ENCODE peak calls at places on chromosomes 5 and 9, in four cellular contexts. L, N, Z and S are unnamed samples.

GRCh38 chr5:28557114-28557513 is 1518.7 kb upstream of the CDH9 start:
- DNase-seq in L (no peak), Z (no peak), N (no peak), S (no peak)

GRCh38 chr9:101578378-101578777 is 16.4 kb downstream of the PPP3R2 start:
- DNase-seq in N (no peak), L (no peak), Z (no peak), S (no peak)

GRCh38 chr9:97563458-97564135 is 62.1 kb downstream of the TMOD1 start:
- DNase-seq in Z (no peak), N (no peak), L (no peak), S (no peak)

GRCh38 chr5:141186897-141187512 is at the start of gene PCDHB9:
- DNase-seq in L (no peak), N (no peak), Z (no peak), S (no peak)

GRCh38 chr9:16202913-16203734 is 650.3 kb downstream of the CCDC171 start:
- DNase-seq in Z (no peak), N (peak), L (no peak), S (no peak)

GRCh38 chr5:93162201-93162654 is 418.8 kb downstream of the NR2F1-AS1 start:
- DNase-seq in Z (no peak), L (no peak), N (peak), S (no peak)

GRCh38 chr9:133876144-133876543 is 116.0 kb downstream of the VAV2 start:
- DNase-seq in N (no peak), L (no peak), Z (no peak), S (no peak)

GRCh38 chr5:78829811-78830499 is 155.2 kb downstream of the ARSB start:
- DNase-seq in L (no peak), N (no peak), Z (peak), S (no peak)

GRCh38 chr9:95422650-95423049 is 94.1 kb downstream of the PTCH1 start:
- DNase-seq in Z (no peak), N (no peak), L (no peak), S (no peak)

GRCh38 chr5:143274952-143275351 is 128.5 kb downstream of the NR3C1 start:
- DNase-seq in N (no peak), L (no peak), Z (no peak), S (no peak)

GRCh38 chr9:35673998-35674361 is 252 bp downstream of the CA9 start:
- DNase-seq in L (no peak), Z (no peak), N (no peak), S (no peak)

GRCh38 chr5:181131514-181131913 is 545 bp upstream of the OR2V1 start:
- DNase-seq in N (no peak), L (no peak), Z (no peak), S (no peak)

GRCh38 chr5:55856511-55857246 is 5.5 kb downstream of the IL31RA start:
- DNase-seq in Z (no peak), N (no peak), L (no peak), S (no peak)

GRCh38 chr9:89887286-89887685 is 282.5 kb downstream of the GADD45G start:
- DNase-seq in L (no peak), Z (no peak), N (no peak), S (no peak)

GRCh38 chr5:124628721-124629596 is 117.5 kb downstream of the ZNF608 start:
- DNase-seq in N (peak), Z (no peak), L (no peak), S (no peak)

GRCh38 chr5:176133877-176134276 is 104.3 kb upstream of the SIMC1 start:
- DNase-seq in N (no peak), L (no peak), Z (no peak), S (no peak)

GRCh38 chr5:147906326-147907095 is at the start of gene C5orf46:
- DNase-seq in N (peak), L (no peak), Z (no peak), S (no peak)

GRCh38 chr5:92309336-92309991 is 926.3 kb upstream of the ARRDC3 start:
- DNase-seq in Z (no peak), L (no peak), N (peak), S (no peak)

GRCh38 chr5:56974241-56974640 is 22.3 kb upstream of the MIER3 start:
- DNase-seq in Z (no peak), N (no peak), L (no peak), S (no peak)

GRCh38 chr5:181167814-181168488 is 20.6 kb downstream of the OR2V2 start:
- DNase-seq in L (no peak), Z (no peak), N (no peak), S (no peak)

GRCh38 chr5:175214152-175214551 is 229.8 kb downstream of the DRD1 start:
- DNase-seq in Z (no peak), N (peak), L (no peak), S (no peak)

GRCh38 chr5:36442796-36443195 is 141.1 kb upstream of the RANBP3L start:
- DNase-seq in N (peak), L (no peak), Z (no peak), S (no peak)

GRCh38 chr5:36447776-36448175 is 146.1 kb upstream of the RANBP3L start:
- DNase-seq in Z (no peak), L (no peak), N (no peak), S (no peak)

GRCh38 chr5:36443941-36444340 is 142.2 kb upstream of the RANBP3L start:
- DNase-seq in L (no peak), Z (no peak), N (no peak), S (no peak)

GRCh38 chr5:36442352-36442751 is 140.7 kb upstream of the RANBP3L start:
- DNase-seq in Z (no peak), N (peak), L (no peak), S (no peak)

DNA sequence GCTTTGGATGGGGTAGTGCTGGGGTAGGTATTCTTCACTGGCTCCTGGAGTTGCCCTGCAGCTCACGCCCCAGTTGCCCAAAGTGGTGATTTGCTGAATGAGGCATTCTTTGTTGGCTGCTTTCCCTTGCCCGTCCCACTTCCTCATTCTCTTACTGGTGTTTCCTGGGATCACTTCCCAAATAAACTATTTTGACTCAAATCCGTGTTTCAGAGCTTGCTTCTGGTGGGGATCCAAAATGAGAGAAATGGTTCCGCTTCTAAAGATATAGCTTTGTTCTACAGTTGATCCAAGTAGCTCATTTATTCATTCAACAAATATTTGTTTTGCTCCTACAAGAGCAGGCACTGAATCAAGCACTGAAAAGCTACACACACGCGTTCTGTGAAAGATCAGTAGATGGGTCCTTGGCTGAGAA is 142.9 kb upstream of the RANBP3L start:
- DNase-seq in Z (peak), N (peak), L (no peak), S (no peak)
- H3K27ac ChIP-seq in Z (no peak), N (peak), L (no peak), S (no peak)

DNA sequence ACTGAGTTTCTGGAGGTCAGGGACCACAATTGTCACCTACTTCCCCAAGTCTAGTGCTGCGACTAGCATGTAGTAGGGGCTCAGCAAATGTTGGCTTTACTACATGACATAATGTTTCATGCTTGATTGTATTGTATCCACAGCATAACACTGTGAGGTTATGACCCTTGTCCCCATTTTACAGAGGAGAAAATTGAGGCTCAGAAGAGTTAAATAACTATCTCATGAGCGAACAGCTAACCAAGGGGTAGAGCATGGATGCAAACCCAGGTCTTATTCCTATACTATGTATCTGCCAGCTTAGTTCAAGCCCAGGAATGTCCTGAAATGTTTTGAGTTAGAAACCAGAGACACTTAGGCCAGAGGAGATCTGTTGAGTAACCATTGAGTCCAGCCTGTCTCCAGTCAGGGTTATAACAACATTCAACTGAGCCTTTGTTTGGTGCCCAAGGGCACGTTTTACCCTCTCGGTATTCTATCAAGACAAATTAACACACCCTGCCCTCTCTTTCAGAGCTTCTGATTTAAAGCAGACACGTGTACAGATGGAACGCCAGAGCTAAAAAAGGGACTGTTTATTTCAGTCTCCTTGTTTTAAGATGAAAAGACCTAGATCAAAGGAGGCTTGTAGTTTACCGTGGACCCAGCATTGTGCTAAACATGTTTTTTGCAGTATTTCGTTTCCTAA is 16.5 kb downstream of the ANGPTL2 start:
- DNase-seq in Z (no peak), L (no peak), N (no peak), S (no peak)
- H3K27ac ChIP-seq in Z (peak), L (no peak), N (no peak), S (no peak)

GRCh38 chr5:76385540-76385939 is 17.5 kb upstream of the IQGAP2 start:
- DNase-seq in Z (no peak), N (no peak), L (no peak), S (no peak)
- H3K27ac ChIP-seq in Z (no peak), N (no peak), L (no peak), S (no peak)

DNA sequence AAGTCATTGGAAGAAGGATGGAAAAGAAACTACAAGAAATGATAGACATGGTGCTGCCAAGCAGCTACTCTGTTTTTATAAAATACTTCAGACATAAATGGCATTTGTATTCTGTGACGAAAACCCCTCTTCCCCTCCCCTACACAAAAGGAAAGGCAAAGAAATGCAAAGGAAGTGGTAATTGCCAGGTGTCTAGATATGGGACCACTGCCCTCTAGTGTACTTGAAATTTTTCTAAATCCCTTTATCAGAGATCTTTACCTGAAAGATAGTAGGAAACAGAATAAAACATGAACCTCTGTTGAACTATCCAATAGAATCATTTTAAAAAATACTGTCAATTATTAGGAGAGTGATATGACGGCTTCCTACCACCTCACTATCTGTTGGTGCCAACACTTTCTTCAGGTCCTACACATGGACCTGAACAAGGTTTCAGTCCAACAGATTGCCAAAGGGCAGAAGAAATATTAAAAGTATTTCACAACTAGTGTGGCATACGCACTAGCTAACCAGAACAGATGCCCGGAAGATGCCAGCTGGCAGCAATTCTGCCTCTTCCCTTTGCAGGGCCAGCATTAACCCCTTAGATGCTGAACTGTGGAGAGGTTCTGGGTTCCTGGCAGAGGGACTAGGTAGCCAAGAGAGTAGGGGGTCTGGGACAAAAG is 104.1 kb downstream of the TSSK1B start:
- DNase-seq in N (peak), Z (peak), L (no peak), S (no peak)
- H3K27ac ChIP-seq in N (peak), Z (no peak), L (no peak), S (no peak)

GRCh38 chr9:129495422-129496186 is 125.3 kb downstream of the C9orf50 start:
- DNase-seq in L (peak), Z (peak), N (peak), S (peak)

GRCh38 chr9:129496187-129497063 is 124.5 kb downstream of the C9orf50 start:
- DNase-seq in N (peak), Z (peak), L (peak), S (no peak)

GRCh38 chr9:129498451-129499376 is 122.2 kb downstream of the C9orf50 start:
- DNase-seq in L (no peak), Z (no peak), N (no peak), S (no peak)

GRCh38 chr9:129497064-129497836 is 123.7 kb downstream of the C9orf50 start:
- DNase-seq in Z (peak), N (no peak), L (no peak), S (peak)

GRCh38 chr9:129497837-129498450 is 123.0 kb downstream of the C9orf50 start:
- DNase-seq in N (no peak), Z (no peak), L (no peak), S (no peak)
- H3K27ac ChIP-seq in N (peak), Z (peak), L (no peak), S (peak)

DNA sequence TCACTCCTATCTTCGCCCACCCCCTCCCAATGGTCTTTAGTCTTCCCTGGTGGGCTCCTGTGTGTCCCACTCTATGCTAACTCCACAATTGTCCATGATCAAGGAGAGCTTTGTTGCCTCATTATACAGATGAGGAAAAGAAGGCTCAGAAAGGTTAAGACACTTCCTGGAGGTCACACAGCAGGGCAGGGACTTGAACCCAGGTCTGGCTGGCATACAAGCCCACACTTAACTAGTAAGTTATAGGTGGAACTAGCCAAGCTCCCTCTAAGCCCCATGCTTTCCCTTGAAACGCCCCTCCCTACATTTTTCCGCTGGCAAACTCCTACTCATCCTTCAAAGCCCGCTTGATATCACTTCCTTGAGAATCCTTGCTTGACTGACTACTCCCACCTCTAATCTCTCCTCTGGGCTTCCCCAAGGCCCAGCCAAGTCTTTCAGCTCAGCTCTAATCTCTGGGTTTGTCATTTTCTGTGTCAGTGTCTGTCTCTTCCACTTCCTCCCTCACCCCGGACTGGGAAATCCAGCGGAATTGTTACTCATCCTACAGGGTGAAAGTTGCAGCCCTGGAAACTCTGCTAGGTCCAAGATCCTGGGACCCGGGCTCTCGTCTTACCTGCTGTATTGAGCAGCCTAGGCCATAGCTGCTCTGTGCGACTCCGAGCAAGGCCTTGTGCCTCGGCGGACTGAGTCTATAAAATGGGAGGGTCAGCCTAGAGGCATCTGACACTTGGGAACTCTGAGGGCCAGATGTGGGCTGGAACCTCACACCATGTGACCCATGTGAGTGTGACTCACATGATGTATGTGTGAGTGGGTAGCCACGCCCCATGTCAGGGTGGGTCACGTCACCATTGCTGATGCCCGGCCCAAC is 144.5 kb downstream of the GAPVD1 start:
- DNase-seq in L (no peak), Z (no peak), N (peak), S (no peak)
- H3K27ac ChIP-seq in L (no peak), Z (no peak), N (peak), S (no peak)

DNA sequence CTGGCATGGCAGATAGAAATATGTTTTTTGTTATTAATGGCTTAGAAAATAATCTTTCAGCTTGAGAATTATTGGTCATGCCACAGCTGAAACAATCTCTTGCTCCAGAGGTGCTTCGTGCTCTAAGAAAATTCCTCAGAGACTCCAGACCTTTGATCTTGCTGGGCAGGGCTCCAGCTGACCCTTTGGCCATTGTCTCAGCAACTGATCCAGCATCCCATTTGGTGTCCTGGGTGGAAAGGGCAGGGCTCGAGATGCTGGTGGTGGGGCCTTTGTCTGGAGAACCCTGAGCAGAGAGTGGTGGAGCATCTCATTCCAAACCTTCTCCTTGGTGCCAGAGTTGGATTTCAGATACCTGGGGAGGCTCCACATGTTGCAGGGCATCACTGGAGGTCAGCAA is 43.2 kb upstream of the PIK3R1 start:
- DNase-seq in L (no peak), Z (peak), N (no peak), S (peak)
- H3K27ac ChIP-seq in L (no peak), Z (peak), N (no peak), S (peak)

GRCh38 chr9:129378241-129378661 is 200.2 kb upstream of the IER5L start:
- DNase-seq in L (no peak), N (no peak), Z (no peak), S (no peak)
- H3K27ac ChIP-seq in L (no peak), N (no peak), Z (no peak), S (no peak)